ENCODE peak calls at places on chromosomes 5 and 9, in four cellular contexts. F is HCT116; A is CD4-positive, alpha-beta memory T cell; U is aorta. V is an unnamed sample.

GRCh38 chr5:97499605-97500004 is 316.6 kb upstream of the RIOK2 start:
- DNase-seq in U (peak; percentile 46), F (no peak), A (no peak), V (no peak)

GRCh38 chr9:134437417-134438203 is 111.4 kb downstream of the RXRA start:
- DNase-seq in U (no peak), F (no peak), A (no peak), V (no peak)

GRCh38 chr5:93924628-93925027 is 183.2 kb upstream of the POU5F2 start:
- DNase-seq in U (no peak), F (no peak), A (no peak), V (no peak)

GRCh38 chr9:4615251-4615650 is 46.8 kb upstream of the PLPP6 start:
- DNase-seq in F (no peak), U (no peak), A (no peak), V (no peak)

GRCh38 chr9:116494815-116495634 is 192.1 kb upstream of the TRIM32 start:
- DNase-seq in F (peak; percentile 35), A (no peak), U (no peak), V (no peak)

GRCh38 chr5:176810084-176810597 is at the start of gene UNC5A:
- DNase-seq in U (no peak), A (peak; percentile 49), F (peak; percentile 63), V (no peak)

GRCh38 chr9:94577036-94577435 is 16.6 kb downstream of the FBP2 start:
- DNase-seq in F (no peak), A (no peak), U (no peak), V (no peak)

GRCh38 chr5:127643607-127644006 is 5.3 kb upstream of the CTXN3 start:
- DNase-seq in A (no peak), F (no peak), U (no peak), V (no peak)

GRCh38 chr5:33933723-33934544 is 2.3 kb upstream of the RXFP3 start:
- DNase-seq in U (no peak), F (no peak), A (no peak), V (no peak)

GRCh38 chr5:56696900-56697299 is 118.4 kb upstream of the MAP3K1 start:
- DNase-seq in F (no peak), U (no peak), A (no peak), V (no peak)

GRCh38 chr5:100828071-100828689 is 74.9 kb downstream of the ST8SIA4 start:
- DNase-seq in U (no peak), F (no peak), A (no peak), V (no peak)

GRCh38 chr9:129929467-129930125 is 94.3 kb downstream of the USP20 start:
- DNase-seq in U (no peak), A (no peak), F (no peak), V (no peak)

GRCh38 chr5:14768838-14769365 is 102.7 kb downstream of the ANKH start:
- DNase-seq in U (no peak), A (no peak), F (no peak), V (no peak)

GRCh38 chr9:74499111-74499601 is 2.0 kb downstream of the RORB start:
- DNase-seq in F (no peak), U (peak; percentile 43), A (no peak), V (no peak)

GRCh38 chr5:59830801-59831200 is 62.7 kb downstream of the PDE4D start:
- DNase-seq in A (no peak), U (no peak), F (no peak), V (no peak)

GRCh38 chr5:74516217-74516636 is 124.3 kb downstream of the ENC1 start:
- DNase-seq in A (no peak), U (no peak), F (no peak), V (no peak)

GRCh38 chr9:17750285-17750684 is 171.4 kb downstream of the SH3GL2 start:
- DNase-seq in F (no peak), U (no peak), A (no peak), V (no peak)

GRCh38 chr9:114259800-114260523 is 62.9 kb upstream of the ORM1 start:
- DNase-seq in A (no peak), F (no peak), U (no peak), V (no peak)

GRCh38 chr5:141258948-141259347 is 13.8 kb downstream of the PCDHB15 start:
- DNase-seq in A (no peak), U (no peak), F (no peak), V (no peak)

GRCh38 chr9:84583866-84584265 is 85.7 kb upstream of the NTRK2 start:
- DNase-seq in A (no peak), F (no peak), U (no peak), V (no peak)

GRCh38 chr5:77076961-77077820 is 9.9 kb downstream of the ZBED3 start:
- DNase-seq in U (peak; percentile 92), A (peak; percentile 31), F (no peak), V (peak; percentile 57)

GRCh38 chr9:125460883-125461475 is 199.4 kb downstream of the GAPVD1 start:
- DNase-seq in U (no peak), A (no peak), F (no peak), V (no peak)

GRCh38 chr5:153256-153655 is 38.0 kb upstream of the LRRC14B start:
- DNase-seq in U (no peak), F (no peak), A (no peak), V (no peak)

GRCh38 chr5:42887094-42887493 is 75.4 kb upstream of the SELENOP start:
- DNase-seq in F (peak; percentile 42), A (no peak), U (no peak), V (no peak)

GRCh38 chr9:22447607-22448305 is 1.1 kb downstream of the DMRTA1 start:
- DNase-seq in A (no peak), U (no peak), F (no peak), V (no peak)

GRCh38 chr9:15501803-15502202 is 9.0 kb downstream of the PSIP1 start:
- DNase-seq in F (no peak), U (no peak), A (no peak), V (no peak)

GRCh38 chr5:57804007-57804444 is 321.4 kb upstream of the ACTBL2 start:
- DNase-seq in A (no peak), U (no peak), F (no peak), V (no peak)

GRCh38 chr5:149464796-149465489 is 85.9 kb upstream of the IL17B start:
- DNase-seq in F (no peak), U (no peak), A (no peak), V (no peak)

GRCh38 chr5:127235136-127235535 is 55.5 kb upstream of the MEGF10 start:
- DNase-seq in F (no peak), A (no peak), U (no peak), V (no peak)

GRCh38 chr5:156913719-156914370 is 49.2 kb downstream of the TIMD4 start:
- DNase-seq in U (no peak), F (no peak), A (peak; percentile 34), V (no peak)

GRCh38 chr5:141094481-141095262 is at the start of gene PCDHB2:
- DNase-seq in U (no peak), A (no peak), F (no peak), V (no peak)

GRCh38 chr5:120533581-120533980 is 69.5 kb downstream of the PRR16 start:
- DNase-seq in U (no peak), A (no peak), F (no peak), V (no peak)

GRCh38 chr9:6133346-6134063 is 82.1 kb upstream of the IL33 start:
- DNase-seq in A (no peak), F (no peak), U (no peak), V (no peak)

GRCh38 chr5:118592678-118593328 is 395.5 kb downstream of the DTWD2 start:
- DNase-seq in A (no peak), U (no peak), F (peak; percentile 7), V (no peak)

GRCh38 chr9:131697908-131698714 is 41.8 kb downstream of the RAPGEF1 start:
- DNase-seq in F (no peak), U (no peak), A (no peak), V (no peak)

DNA sequence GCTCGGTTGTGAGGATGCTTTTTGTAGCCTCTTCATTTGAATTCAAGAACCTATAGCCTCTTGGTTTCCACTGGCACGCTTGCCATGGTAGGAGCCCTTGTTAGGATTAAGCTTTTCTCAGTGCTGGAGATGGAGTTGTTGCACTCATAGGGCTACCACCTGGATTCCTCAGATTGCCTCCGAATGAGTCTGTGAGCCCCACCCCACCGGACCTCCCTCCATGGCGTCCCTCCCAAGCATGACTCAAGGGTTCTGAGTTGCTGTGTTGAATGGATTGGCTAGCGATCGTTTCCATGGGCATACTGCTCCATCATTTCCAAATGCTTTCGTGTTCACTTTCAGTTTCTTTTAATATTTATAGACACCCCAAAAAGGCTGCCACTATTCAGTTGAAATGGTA is 69.9 kb downstream of the DAPK1 start:
- DNase-seq in A (no peak), U (peak; percentile 82), F (no peak), V (no peak)
- H3K36me3 ChIP-seq in A (no peaks in the 10 kb centered on the region), U (no peaks in the 10 kb centered on the region), F (no peaks in the 10 kb centered on the region), V (no peaks in the 10 kb centered on the region)

DNA sequence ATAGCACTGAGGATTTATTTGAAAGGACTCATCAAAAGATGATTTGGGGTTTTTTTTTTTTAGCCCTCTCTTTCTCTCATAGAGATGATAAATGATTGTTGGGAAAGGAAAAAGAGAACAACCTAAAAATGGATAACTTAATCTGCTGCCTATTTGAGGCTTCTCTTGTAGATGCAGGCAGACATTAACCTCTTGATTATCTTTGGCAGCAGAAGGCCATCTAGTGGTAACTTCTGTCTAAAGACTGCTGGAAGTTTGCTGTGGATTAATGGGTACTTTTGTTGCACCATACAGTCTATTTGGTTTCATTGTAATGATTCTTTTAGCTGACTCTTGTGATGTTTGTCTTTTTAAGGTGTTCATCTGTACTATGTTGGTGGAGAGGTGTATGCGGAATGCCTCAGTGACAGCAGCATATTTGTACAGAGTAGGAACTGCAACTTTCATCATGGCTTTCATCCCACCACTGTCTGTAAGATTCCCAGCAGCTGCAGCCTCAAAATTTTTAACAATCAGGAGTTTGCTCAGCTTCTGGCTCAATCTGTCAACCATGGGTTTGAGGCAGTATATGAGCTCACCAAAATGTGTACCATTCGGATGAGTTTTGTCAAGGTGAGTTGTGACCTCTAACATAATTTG is 18.8 kb downstream of the SMIM32 start:
- DNase-seq in A (no peak), U (no peak), F (peak; percentile 15), V (no peak)
- H3K36me3 ChIP-seq in A (no peaks in the 10 kb centered on the region), U (peaks cover 4% of the 10 kb centered on the region), F (peaks cover 15% of the 10 kb centered on the region), V (peaks cover 20% of the 10 kb centered on the region)

DNA sequence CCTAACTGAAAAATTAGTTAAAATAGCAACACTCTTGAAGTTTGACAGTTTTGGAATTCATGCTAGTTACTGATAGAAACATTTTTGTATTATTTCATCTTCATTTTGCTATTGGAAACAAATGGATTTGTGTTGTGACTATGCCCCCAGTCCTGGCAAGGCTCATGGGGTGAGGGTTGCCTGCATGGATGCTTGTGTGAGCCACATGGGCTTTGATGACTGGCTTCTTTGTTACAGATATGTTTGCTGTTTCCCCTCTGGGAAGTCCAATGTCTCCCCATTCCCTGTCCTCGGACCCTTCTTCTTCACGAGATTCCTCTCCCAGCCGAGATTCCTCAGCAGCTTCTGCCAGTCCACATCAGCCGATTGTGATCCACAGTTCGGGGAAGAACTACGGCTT is 44.2 kb downstream of the CD180 start:
- DNase-seq in A (no peak), U (no peak), F (no peak), V (no peak)
- H3K36me3 ChIP-seq in A (peaks cover 10% of the 10 kb centered on the region), U (peaks cover 13% of the 10 kb centered on the region), F (no peaks in the 10 kb centered on the region), V (peaks cover 28% of the 10 kb centered on the region)

GRCh38 chr9:137753192-137753765 is 124.3 kb upstream of the CACNA1B start:
- DNase-seq in A (no peak), U (no peak), F (no peak), V (no peak)
- H3K36me3 ChIP-seq in A (peaks cover 34% of the 10 kb centered on the region), U (peaks cover 2% of the 10 kb centered on the region), F (peaks cover 6% of the 10 kb centered on the region), V (peaks cover 13% of the 10 kb centered on the region)

DNA sequence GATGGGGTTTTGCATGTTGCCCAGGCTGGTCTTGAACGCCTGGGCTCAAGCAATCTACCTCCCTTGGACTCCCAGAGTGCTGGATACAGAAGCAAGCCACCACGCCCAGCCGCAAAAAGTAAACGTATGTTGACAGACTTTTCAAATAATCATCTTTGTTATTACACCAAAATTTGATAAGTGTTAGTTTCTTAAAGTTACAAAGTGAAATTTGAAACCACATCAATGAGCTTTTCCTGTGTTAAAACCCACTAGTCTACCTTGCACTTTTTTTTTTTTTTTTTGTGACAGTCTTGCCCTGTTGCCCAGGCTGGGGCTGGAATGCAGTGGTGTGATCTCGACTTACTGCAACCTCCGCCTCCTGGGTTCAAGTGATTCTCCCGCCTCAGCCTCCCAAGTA is 29.9 kb downstream of the SPACA9 start:
- DNase-seq in A (peak; percentile 65), F (no peak), U (no peak), V (no peak)
- H3K36me3 ChIP-seq in A (peaks cover 20% of the 10 kb centered on the region), F (peaks cover 12% of the 10 kb centered on the region), U (peaks cover 8% of the 10 kb centered on the region), V (peaks cover 31% of the 10 kb centered on the region)

V was measured in lung.